ENCODE peak calls at places on chromosome 17, in eight cellular contexts. K is HCT116, V is uterus, Y is body of pancreas, P is sigmoid colon, X is Peyer's patch, H is heart left ventricle, B is K562. G is an unnamed sample. For H3K36me3, the result is how much of the 10 kb centered on the place peaks cover.

GRCh38 chr17:74011963-74012362 is 191.5 kb upstream of the RPL38 start:
- DNase-seq in K (no peak), H (no peak), X (no peak), B (no peak), V (no peak), Y (no peak), P (no peak), G (no peak)

GRCh38 chr17:4944163-4944553 is 4.1 kb downstream of the RNF167 start:
- DNase-seq in B (no peak), Y (no peak), H (no peak), K (no peak), P (no peak), X (no peak), V (no peak), G (peak)

GRCh38 chr17:73476890-73477350 is 165.1 kb upstream of the CDC42EP4 start:
- DNase-seq in H (no peak), Y (no peak), V (no peak), B (no peak), X (no peak), K (no peak), P (no peak), G (no peak)

GRCh38 chr17:34366051-34366450 is 3.0 kb upstream of the CCL1 start:
- DNase-seq in H (no peak), Y (no peak), K (no peak), P (no peak), X (no peak), B (no peak), V (no peak), G (no peak)

GRCh38 chr17:50832267-50833227 is 2.8 kb upstream of the WFIKKN2 start:
- DNase-seq in Y (no peak), X (no peak), K (no peak), V (no peak), H (no peak), P (peak), B (no peak), G (no peak)

GRCh38 chr17:57619061-57619937 is 125.8 kb downstream of the CCDC182 start:
- DNase-seq in Y (no peak), X (no peak), P (no peak), V (no peak), B (no peak), K (no peak), H (no peak), G (peak)

GRCh38 chr17:76631821-76632565 is 11.6 kb downstream of the ST6GALNAC1 start:
- DNase-seq in K (no peak), X (no peak), B (no peak), P (no peak), H (no peak), V (no peak), Y (no peak), G (no peak)

GRCh38 chr17:61556224-61557188 is 34.5 kb downstream of the NACA2 start:
- DNase-seq in B (no peak), Y (no peak), X (no peak), V (no peak), P (no peak), H (no peak), K (no peak), G (no peak)

GRCh38 chr17:42677921-42678781 is 1.4 kb upstream of the PLEKHH3 start:
- DNase-seq in V (peak), B (peak), P (peak), X (peak), K (peak), Y (peak), H (peak), G (peak)

GRCh38 chr17:42681976-42682375 is 333 bp upstream of the CCR10 start:
- DNase-seq in Y (no peak), X (no peak), K (no peak), V (no peak), H (no peak), P (no peak), B (no peak), G (no peak)

GRCh38 chr17:42679001-42679491 is 2.3 kb upstream of the PLEKHH3 start:
- DNase-seq in P (no peak), H (peak), B (peak), K (no peak), X (no peak), V (peak), Y (peak), G (no peak)

GRCh38 chr17:42680331-42680808 is 1.3 kb downstream of the CCR10 start:
- DNase-seq in H (peak), K (no peak), X (no peak), Y (no peak), P (no peak), V (peak), B (peak), G (no peak)

GRCh38 chr17:42679492-42680330 is 1.9 kb downstream of the CCR10 start:
- DNase-seq in X (peak), P (peak), B (peak), K (no peak), V (peak), H (peak), Y (peak), G (peak)
- TF ChIP-seq POLR2A in X (no peak), P (no peak), B (no peak), K (no peak), V (no peak), H (no peak), Y (peak), G (no peak)

DNA sequence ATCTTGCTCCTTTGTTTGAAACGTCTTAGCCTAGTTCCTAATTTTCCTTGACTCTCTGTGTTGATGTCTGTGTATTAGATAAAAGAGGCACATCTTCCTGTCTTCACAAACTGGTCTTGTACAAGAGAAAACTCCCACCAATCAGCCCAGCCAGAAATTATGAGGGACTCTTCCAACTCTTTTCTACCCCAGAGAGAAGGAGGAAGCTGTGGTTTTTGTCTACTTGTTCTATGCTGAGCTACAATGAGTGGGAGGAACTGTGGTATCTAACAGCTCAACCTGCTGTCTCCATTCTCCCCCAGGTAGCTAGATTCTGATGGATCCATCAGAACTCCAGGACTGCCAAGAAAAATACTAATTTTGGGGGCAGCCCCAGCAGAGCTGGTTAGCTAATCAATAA is 392.5 kb downstream of the HS3ST3B1 start:
- DNase-seq in X (no peak), V (no peak), H (no peak), K (no peak), P (no peak), Y (no peak), B (no peak), G (no peak)
- H3K36me3 ChIP-seq in X (under half), V (under half), H (under half), K (under half), P (under half), Y (under half), B (under half), G (under half)

GRCh38 chr17:40097087-40097486 is 3.3 kb downstream of the NR1D1 start:
- DNase-seq in K (no peak), P (peak), X (no peak), B (no peak), H (no peak), Y (no peak), V (peak), G (no peak)
- H3K4me3 ChIP-seq in K (no peak), P (peak), X (no peak), B (no peak), H (peak), Y (no peak), V (no peak), G (no peak)

DNA sequence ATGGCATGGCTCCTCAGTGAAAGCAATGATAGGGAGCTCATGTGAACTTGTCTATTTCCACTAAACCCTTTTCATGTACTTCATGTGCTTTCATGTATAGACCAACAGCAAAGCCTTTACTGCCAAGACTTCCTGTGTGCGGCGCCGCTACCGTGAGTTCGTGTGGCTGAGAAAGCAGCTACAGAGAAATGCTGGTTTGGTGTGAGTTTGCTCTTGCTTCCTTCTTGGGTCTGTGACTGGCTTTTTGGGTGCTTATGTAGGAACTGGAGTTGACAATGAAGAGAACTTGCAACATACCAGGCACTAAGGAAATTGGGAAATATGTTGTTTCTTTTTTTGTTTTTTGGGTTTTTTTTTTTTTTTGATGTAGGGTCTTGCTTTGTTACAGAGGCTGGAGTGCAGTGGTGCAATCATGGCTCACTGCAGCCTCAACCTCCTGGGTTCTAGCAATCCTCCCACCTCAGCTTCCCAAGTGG is 5.7 kb downstream of the SNX11 start:
- DNase-seq in X (no peak), P (no peak), H (peak), B (no peak), K (no peak), Y (no peak), V (no peak), G (peak)
- TF ChIP-seq POLR2A in X (no peak), P (no peak), H (no peak), B (no peak), K (no peak), Y (peak), V (no peak), G (no peak)

GRCh38 chr17:80311216-80311827 is 50.7 kb downstream of the RNF213 start:
- DNase-seq in V (no peak), Y (no peak), P (no peak), B (no peak), X (peak), K (no peak), H (no peak), G (peak)

GRCh38 chr17:80315517-80316182 is 55.0 kb downstream of the RNF213 start:
- DNase-seq in V (no peak), X (peak), K (no peak), B (no peak), Y (no peak), P (no peak), H (no peak), G (peak)

GRCh38 chr17:80313160-80313829 is 52.6 kb downstream of the RNF213 start:
- DNase-seq in P (no peak), Y (no peak), B (no peak), H (no peak), K (no peak), V (no peak), X (peak), G (peak)

GRCh38 chr17:80316431-80316830 is 55.8 kb downstream of the RNF213 start:
- DNase-seq in X (peak), V (no peak), Y (no peak), B (no peak), P (no peak), K (no peak), H (no peak), G (peak)

DNA sequence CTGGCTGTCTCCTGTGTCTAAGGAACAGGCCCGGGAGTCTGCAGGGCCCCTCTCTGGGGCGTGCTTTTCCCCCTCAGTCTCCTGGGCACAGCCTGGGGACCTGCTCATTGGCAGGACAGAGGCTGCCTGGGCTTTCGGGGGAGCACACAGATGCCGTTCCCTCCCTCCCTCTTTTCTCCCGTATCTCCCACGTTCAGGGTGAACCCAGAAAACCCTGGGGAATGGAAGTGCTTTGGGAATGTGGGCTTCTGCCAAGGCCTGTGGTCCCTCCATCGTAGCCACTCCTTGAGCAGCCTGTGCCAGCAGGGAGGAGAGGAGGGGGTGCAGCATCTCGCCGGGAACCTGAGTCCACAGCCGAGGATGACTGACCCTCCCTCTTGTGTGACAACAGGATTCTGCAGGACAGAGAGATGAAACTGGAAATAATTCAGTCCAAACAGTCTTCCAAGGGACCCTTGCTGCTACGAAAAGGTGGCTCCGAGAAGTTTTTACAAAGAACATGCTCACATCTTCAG is 52.0 kb downstream of the RNF213 start:
- DNase-seq in H (no peak), X (peak), V (no peak), P (no peak), B (no peak), Y (no peak), K (no peak), G (peak)
- H3K36me3 ChIP-seq in H (under half), X (under half), V (under half), P (under half), B (under half), Y (under half), K (under half), G (half or more)

DNA sequence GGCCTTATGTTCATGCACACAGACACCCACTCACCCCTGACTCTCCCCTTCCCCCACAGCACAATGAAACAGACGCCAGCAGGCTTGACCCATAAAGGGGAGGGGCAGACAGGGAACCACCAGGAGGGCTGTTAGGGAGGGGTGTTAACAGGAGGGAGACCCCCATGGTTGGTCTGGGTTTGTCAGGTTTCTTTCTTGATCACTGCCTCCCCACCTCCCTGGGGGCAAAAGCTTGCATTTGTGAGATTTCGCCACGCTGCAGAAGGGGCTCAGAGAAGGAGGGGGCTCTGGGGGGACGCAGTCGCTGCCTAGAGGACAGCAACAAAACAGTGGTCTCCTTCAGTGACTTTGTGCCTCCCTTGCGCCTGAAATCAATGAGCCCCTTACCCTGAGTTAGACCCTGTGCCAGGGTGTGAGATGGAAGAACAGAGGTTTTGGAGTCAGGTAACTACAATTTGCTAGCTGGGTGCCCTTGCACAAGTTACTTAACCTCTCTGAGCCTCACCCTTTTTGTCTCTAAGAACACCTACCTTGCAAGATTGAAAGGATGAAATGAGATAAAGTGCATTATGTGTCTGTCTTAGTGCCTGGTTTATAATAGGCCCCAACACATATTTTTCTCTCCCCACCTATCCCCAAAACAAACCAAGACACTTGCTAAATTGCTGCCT is 9.7 kb downstream of the RND2 start:
- DNase-seq in P (no peak), V (no peak), X (no peak), H (no peak), Y (no peak), K (no peak), B (no peak), G (peak)
- H3K4me3 ChIP-seq in P (no peak), V (no peak), X (no peak), H (no peak), Y (no peak), K (no peak), B (no peak), G (no peak)

GRCh38 chr17:28357901-28358197 is 522 bp upstream of the POLDIP2 start:
- DNase-seq in Y (no peak), P (no peak), V (no peak), B (no peak), X (no peak), H (no peak), K (no peak), G (no peak)

GRCh38 chr17:28363186-28363585 is 1.8 kb downstream of the SEBOX start:
- DNase-seq in Y (no peak), B (no peak), V (no peak), K (no peak), P (no peak), X (no peak), H (no peak), G (no peak)

GRCh38 chr17:28357061-28357900 is at the start of gene POLDIP2:
- DNase-seq in Y (peak), H (peak), K (peak), P (peak), X (peak), V (peak), B (peak), G (peak)
- TF ChIP-seq POLR2A in Y (peak), H (peak), K (peak), P (peak), X (peak), V (peak), B (peak), G (peak)

DNA sequence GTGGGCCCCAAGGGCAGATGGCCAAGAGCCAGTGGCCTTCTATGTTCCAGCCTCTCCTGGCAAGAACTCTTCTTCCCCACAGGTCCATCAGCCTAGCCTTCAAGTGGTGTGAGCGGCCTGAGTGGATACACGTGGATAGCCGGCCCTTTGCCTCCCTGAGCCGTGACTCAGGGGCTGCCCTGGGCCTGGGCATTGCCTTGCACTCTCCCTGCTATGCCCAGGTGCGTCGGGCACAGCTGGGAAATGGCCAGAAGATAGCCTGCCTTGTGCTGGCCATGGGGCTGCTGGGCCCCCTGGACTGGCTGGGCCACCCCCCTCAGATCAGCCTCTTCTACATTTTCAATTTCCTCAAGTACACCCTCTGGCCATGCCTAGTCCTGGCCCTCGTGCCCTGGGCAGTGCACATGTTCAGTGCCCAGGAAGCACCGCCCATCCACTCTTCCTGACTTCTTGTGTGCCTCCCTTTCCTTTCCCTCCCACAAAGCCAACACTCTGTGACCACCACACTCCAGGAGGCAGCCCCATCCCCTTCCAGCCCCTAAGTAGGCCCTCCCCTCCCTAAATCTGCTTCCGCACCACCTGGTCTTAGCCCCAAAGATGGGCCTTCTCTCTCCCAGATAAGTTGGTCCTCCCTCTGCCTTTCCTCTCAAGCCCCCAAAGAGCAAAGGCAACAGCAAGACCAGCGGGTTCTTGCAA is 5.2 kb downstream of the G6PC3 start:
- DNase-seq in V (no peak), H (peak), Y (no peak), X (no peak), K (no peak), B (no peak), P (no peak), G (no peak)
- H3K36me3 ChIP-seq in V (under half), H (under half), Y (under half), X (under half), K (under half), B (under half), P (under half), G (half or more)

DNA sequence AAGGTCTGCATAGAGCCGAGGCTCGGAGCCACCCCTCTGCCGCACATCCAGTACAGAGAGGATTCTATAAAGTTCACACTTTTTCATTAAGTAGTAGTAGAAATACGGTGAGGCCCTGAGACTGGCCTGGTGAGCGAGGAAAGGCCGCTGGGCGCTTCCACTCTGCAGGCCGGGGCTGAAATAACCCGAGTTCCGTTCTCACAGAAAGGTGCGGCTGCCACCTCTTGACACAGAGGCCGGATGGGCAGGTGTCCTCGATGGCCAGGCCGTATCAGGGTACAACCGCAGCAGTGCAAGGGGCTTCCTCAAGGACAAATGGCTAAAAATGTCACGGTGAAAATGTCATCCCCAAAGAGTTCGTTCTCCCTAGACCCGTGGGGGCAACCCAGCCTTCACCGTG is 770 bp upstream of the PCYT2 start:
- DNase-seq in X (no peak), V (no peak), B (no peak), H (no peak), P (no peak), K (no peak), Y (no peak), G (peak)
- H3K4me3 ChIP-seq in X (peak), V (no peak), B (no peak), H (no peak), P (peak), K (peak), Y (no peak), G (no peak)